ENCODE peak calls at places on chromosomes 2 and 18, in eight cellular contexts. N is fibroblast of the aortic adventitia, R is gastrocnemius medialis, T is tibial nerve, B is MM.1S, M is sigmoid colon, E is Peyer's patch, A is prostate gland. W is an unnamed sample.

GRCh38 chr18:33495278-33495677 is 54.8 kb upstream of the CCDC178 start:
- DNase-seq in N (peak; percentile 16), R (no peak), T (no peak), B (peak; percentile 31), M (no peak), E (no peak), A (no peak), W (no peak)

GRCh38 chr2:20542761-20543578 is 96.1 kb downstream of the RHOB start:
- DNase-seq in N (no peak), R (peak; percentile 75), T (no peak), B (no peak), M (no peak), E (no peak), A (no peak), W (no peak)

GRCh38 chr18:11323359-11323819 is 174.0 kb upstream of the PIEZO2 start:
- DNase-seq in N (peak; percentile 83), R (no peak), T (no peak), B (no peak), M (no peak), E (no peak), A (no peak), W (peak; percentile 68)

GRCh38 chr2:8563814-8564474 is 117.9 kb upstream of the ID2 start:
- DNase-seq in N (no peak), R (peak; percentile 2), T (no peak), B (no peak), M (peak; percentile 28), E (peak; percentile 27), A (no peak), W (no peak)

GRCh38 chr2:47592381-47592780 is 189.4 kb downstream of the MSH2 start:
- DNase-seq in N (no peak), R (no peak), T (no peak), B (no peak), M (no peak), E (no peak), A (no peak), W (no peak)

GRCh38 chr18:28007841-28008240 is 169.1 kb downstream of the CDH2 start:
- DNase-seq in N (no peak), R (no peak), T (no peak), B (no peak), M (no peak), E (no peak), A (no peak), W (no peak)

GRCh38 chr2:151862688-151863087 is 34.5 kb upstream of the ARL5A start:
- DNase-seq in N (no peak), R (no peak), T (no peak), B (no peak), M (no peak), E (no peak), A (no peak), W (no peak)

GRCh38 chr18:49597152-49597551 is 35.3 kb downstream of the LIPG start:
- DNase-seq in N (no peak), R (no peak), T (no peak), B (no peak), M (no peak), E (no peak), A (no peak), W (no peak)

GRCh38 chr2:86302320-86302719 is 35.1 kb downstream of the REEP1 start:
- DNase-seq in N (no peak), R (no peak), T (no peak), B (no peak), M (no peak), E (no peak), A (no peak), W (no peak)

GRCh38 chr18:45805551-45805950 is 19.9 kb upstream of the SIGLEC15 start:
- DNase-seq in N (peak; percentile 74), R (no peak), T (no peak), B (no peak), M (no peak), E (no peak), A (no peak), W (no peak)

GRCh38 chr18:26574958-26575864 is 26.9 kb upstream of the KCTD1 start:
- DNase-seq in N (peak; percentile 73), R (peak; percentile 23), T (peak; percentile 16), B (peak; percentile 65), M (peak; percentile 68), E (no peak), A (peak; percentile 76), W (peak; percentile 3)

GRCh38 chr2:51103205-51103604 is 71.3 kb upstream of the NRXN1 start:
- DNase-seq in N (no peak), R (no peak), T (no peak), B (no peak), M (peak; percentile 59), E (no peak), A (no peak), W (no peak)

GRCh38 chr2:157246212-157247067 is 11.1 kb upstream of the GALNT5 start:
- DNase-seq in N (peak; percentile 93), R (no peak), T (no peak), B (no peak), M (no peak), E (no peak), A (no peak), W (peak; percentile 59)

GRCh38 chr18:36798738-36799473 is 29.9 kb downstream of the TPGS2 start:
- DNase-seq in N (no peak), R (no peak), T (no peak), B (no peak), M (no peak), E (no peak), A (no peak), W (no peak)

GRCh38 chr18:42675810-42676209 is 439.7 kb downstream of the RIT2 start:
- DNase-seq in N (no peak), R (no peak), T (no peak), B (no peak), M (no peak), E (no peak), A (no peak), W (no peak)

GRCh38 chr2:46520108-46520507 is 40.7 kb downstream of the TMEM247 start:
- DNase-seq in N (no peak), R (no peak), T (no peak), B (no peak), M (no peak), E (no peak), A (no peak), W (no peak)

GRCh38 chr2:65018141-65018582 is 29.0 kb downstream of the SLC1A4 start:
- DNase-seq in N (no peak), R (no peak), T (no peak), B (no peak), M (peak; percentile 70), E (no peak), A (no peak), W (no peak)

GRCh38 chr18:70194227-70194890 is 11.1 kb downstream of the RTTN start:
- DNase-seq in N (no peak), R (no peak), T (no peak), B (peak; percentile 84), M (no peak), E (no peak), A (no peak), W (no peak)

GRCh38 chr2:127155901-127156300 is 48.9 kb upstream of the BIN1 start:
- DNase-seq in N (peak; percentile 86), R (peak; percentile 87), T (no peak), B (no peak), M (peak; percentile 89), E (no peak), A (no peak), W (no peak)

GRCh38 chr2:233076749-233077148 is 16.6 kb downstream of the INPP5D start:
- DNase-seq in N (no peak), R (no peak), T (no peak), B (no peak), M (no peak), E (no peak), A (no peak), W (no peak)

GRCh38 chr2:231308631-231309414 is 86.7 kb upstream of the B3GNT7 start:
- DNase-seq in N (peak; percentile 11), R (no peak), T (no peak), B (no peak), M (no peak), E (no peak), A (no peak), W (no peak)

GRCh38 chr2:191571163-191571769 is 106.7 kb upstream of the NABP1 start:
- DNase-seq in N (peak; percentile 84), R (no peak), T (no peak), B (peak; percentile 60), M (no peak), E (no peak), A (no peak), W (peak; percentile 62)
- TF ChIP-seq CTCF in N (peak; percentile 53), R (no peak), T (peak; percentile 11), B (peak; percentile 56), M (no peak), E (no peak), A (peak; percentile 27), W (peak; percentile 30)

GRCh38 chr18:40159141-40160017 is 1795.7 kb upstream of the PIK3C3 start:
- DNase-seq in N (no peak), R (no peak), T (no peak), B (peak; percentile 51), M (no peak), E (no peak), A (no peak), W (peak; percentile 0)
- H3K4me3 ChIP-seq in N (no peak overlapping the region), R (no peak overlapping the region), T (peak overlapping the region; percentile 24), B (no peak overlapping the region), M (no peak overlapping the region), E (no peak overlapping the region), A (no peak overlapping the region), W (no peak overlapping the region)

DNA sequence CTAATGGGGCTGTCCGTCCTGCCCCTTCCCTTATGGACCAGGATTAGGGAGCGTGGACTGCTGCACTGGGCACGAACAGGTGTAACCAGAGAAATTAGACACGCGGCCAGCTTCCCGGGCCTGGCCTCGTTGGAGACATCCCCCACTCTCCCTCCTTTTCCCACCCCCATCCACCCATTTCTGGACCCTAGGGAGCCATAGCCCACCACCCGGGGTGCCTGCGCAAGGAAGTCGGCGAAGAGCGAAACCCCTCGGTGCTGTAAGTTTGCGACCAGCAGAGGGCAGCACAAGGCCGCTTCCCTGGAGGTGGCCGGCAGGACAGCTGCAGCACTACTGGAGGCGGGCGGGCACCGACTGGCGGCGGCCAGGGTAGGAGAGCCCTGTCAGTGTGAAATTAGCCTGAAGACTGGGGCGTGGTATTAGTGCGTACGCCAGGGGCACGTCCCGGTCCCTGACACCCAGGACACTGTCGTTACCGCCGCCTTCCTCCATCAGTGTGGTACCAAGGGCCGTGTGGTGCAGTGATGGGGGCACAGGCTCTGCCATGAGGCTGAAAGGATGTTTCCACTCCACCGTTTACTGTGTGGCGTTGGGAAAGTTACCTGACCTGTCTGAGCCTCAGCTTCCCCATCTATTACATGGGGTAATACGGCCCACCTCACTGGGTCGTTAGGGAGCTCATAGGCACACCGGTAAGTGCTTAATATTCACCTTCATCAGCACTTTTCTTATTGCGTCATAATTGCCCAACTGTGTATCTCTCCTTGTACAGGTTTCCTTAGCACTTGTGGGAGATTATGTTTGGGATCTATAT is 36.0 kb upstream of the CD207 start:
- DNase-seq in N (peak; percentile 76), R (peak; percentile 66), T (peak; percentile 59), B (peak; percentile 76), M (peak; percentile 88), E (peak; percentile 92), A (peak; percentile 80), W (peak; percentile 36)
- TF ChIP-seq CTCF in N (peak; percentile 88), R (peak; percentile 86), T (peak; percentile 88), B (peak; percentile 95), M (peak; percentile 85), E (peak; percentile 82), A (peak; percentile 88), W (peak; percentile 72)

DNA sequence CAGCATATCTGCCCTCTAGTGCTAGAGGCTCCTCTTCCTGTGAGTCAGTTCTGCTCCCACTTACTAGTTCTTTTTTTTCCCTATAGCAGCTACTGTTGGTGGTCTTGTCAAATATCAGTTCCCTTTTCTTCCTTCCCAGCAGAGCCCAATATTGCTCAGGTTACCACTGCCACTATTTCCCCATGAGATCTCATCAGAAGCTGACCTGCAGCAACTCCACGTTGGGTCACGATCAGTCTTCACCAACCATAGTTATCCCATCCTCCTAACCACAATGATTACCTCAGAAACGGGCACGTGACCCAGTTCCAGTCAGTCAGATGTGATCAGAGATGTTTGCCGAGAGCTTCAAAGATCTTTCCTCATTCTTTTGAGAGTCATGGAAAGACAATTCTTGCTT is 59.7 kb upstream of the CAPN13 start:
- DNase-seq in N (no peak), R (no peak), T (no peak), B (no peak), M (no peak), E (no peak), A (no peak), W (no peak)
- H3K4me3 ChIP-seq in N (no peak overlapping the region), R (no peak overlapping the region), T (no peak overlapping the region), B (no peak overlapping the region), M (no peak overlapping the region), E (no peak overlapping the region), A (no peak overlapping the region), W (no peak overlapping the region)

W was measured in HFF-Myc.